ENCODE peak calls at places on chromosomes 1 and 21, in four cellular contexts. One of them, this sample, is unnamed.

GRCh38 chr21:16280731-16281130 is 550.9 kb downstream of the USP25 start:
- DNase-seq in anterior cingulate cortex: no peak
- DNase-seq in effector CD4-positive, alpha-beta T cell: no peak
- DNase-seq in stimulated activated CD4-positive, alpha-beta T cell treated with anti-CD3 and anti-CD28 coated beads, Interleukin-15, amount 100 ng/mL, for 48 hours: no peak
- DNase-seq in this sample: no peak

GRCh38 chr1:203197625-203198024 is 11.1 kb upstream of the CHI3L1 start:
- DNase-seq in anterior cingulate cortex: no peak
- DNase-seq in effector CD4-positive, alpha-beta T cell: no peak
- DNase-seq in stimulated activated CD4-positive, alpha-beta T cell treated with anti-CD3 and anti-CD28 coated beads, Interleukin-15, amount 100 ng/mL, for 48 hours: no peak
- DNase-seq in this sample: no peak

GRCh38 chr1:52677407-52677806 is 20.7 kb downstream of the COA7 start:
- DNase-seq in anterior cingulate cortex: no peak
- DNase-seq in effector CD4-positive, alpha-beta T cell: no peak
- DNase-seq in stimulated activated CD4-positive, alpha-beta T cell treated with anti-CD3 and anti-CD28 coated beads, Interleukin-15, amount 100 ng/mL, for 48 hours: no peak
- DNase-seq in this sample: no peak

GRCh38 chr1:34013958-34014737 is 150.3 kb downstream of the HMGB4 start:
- DNase-seq in anterior cingulate cortex: no peak
- DNase-seq in effector CD4-positive, alpha-beta T cell: no peak
- DNase-seq in stimulated activated CD4-positive, alpha-beta T cell treated with anti-CD3 and anti-CD28 coated beads, Interleukin-15, amount 100 ng/mL, for 48 hours: no peak
- DNase-seq in this sample: no peak

GRCh38 chr1:95497566-95497965 is 263.6 kb downstream of the RWDD3 start:
- DNase-seq in anterior cingulate cortex: no peak
- DNase-seq in effector CD4-positive, alpha-beta T cell: no peak
- DNase-seq in stimulated activated CD4-positive, alpha-beta T cell treated with anti-CD3 and anti-CD28 coated beads, Interleukin-15, amount 100 ng/mL, for 48 hours: no peak
- DNase-seq in this sample: no peak

GRCh38 chr1:40314721-40315238 is 2.3 kb downstream of the COL9A2 start:
- DNase-seq in anterior cingulate cortex: no peak
- DNase-seq in effector CD4-positive, alpha-beta T cell: no peak
- DNase-seq in stimulated activated CD4-positive, alpha-beta T cell treated with anti-CD3 and anti-CD28 coated beads, Interleukin-15, amount 100 ng/mL, for 48 hours: no peak
- DNase-seq in this sample: no peak

GRCh38 chr1:16175610-16176553 is 20.0 kb upstream of the EPHA2 start:
- DNase-seq in anterior cingulate cortex: peak; percentile 42
- DNase-seq in effector CD4-positive, alpha-beta T cell: no peak
- DNase-seq in stimulated activated CD4-positive, alpha-beta T cell treated with anti-CD3 and anti-CD28 coated beads, Interleukin-15, amount 100 ng/mL, for 48 hours: no peak
- DNase-seq in this sample: no peak

GRCh38 chr1:209490013-209490412 is 93.5 kb upstream of the CAMK1G start:
- DNase-seq in anterior cingulate cortex: no peak
- DNase-seq in effector CD4-positive, alpha-beta T cell: no peak
- DNase-seq in stimulated activated CD4-positive, alpha-beta T cell treated with anti-CD3 and anti-CD28 coated beads, Interleukin-15, amount 100 ng/mL, for 48 hours: no peak
- DNase-seq in this sample: no peak

GRCh38 chr1:235009561-235010306 is 118.9 kb downstream of the TOMM20 start:
- DNase-seq in anterior cingulate cortex: no peak
- DNase-seq in effector CD4-positive, alpha-beta T cell: no peak
- DNase-seq in stimulated activated CD4-positive, alpha-beta T cell treated with anti-CD3 and anti-CD28 coated beads, Interleukin-15, amount 100 ng/mL, for 48 hours: no peak
- DNase-seq in this sample: no peak

GRCh38 chr1:216600730-216601426 is 122.4 kb downstream of the ESRRG start:
- DNase-seq in anterior cingulate cortex: peak; percentile 66
- DNase-seq in effector CD4-positive, alpha-beta T cell: no peak
- DNase-seq in stimulated activated CD4-positive, alpha-beta T cell treated with anti-CD3 and anti-CD28 coated beads, Interleukin-15, amount 100 ng/mL, for 48 hours: no peak
- DNase-seq in this sample: no peak

GRCh38 chr1:219757890-219758289 is 145.0 kb upstream of the ZC3H11B start:
- DNase-seq in anterior cingulate cortex: no peak
- DNase-seq in effector CD4-positive, alpha-beta T cell: no peak
- DNase-seq in stimulated activated CD4-positive, alpha-beta T cell treated with anti-CD3 and anti-CD28 coated beads, Interleukin-15, amount 100 ng/mL, for 48 hours: no peak
- DNase-seq in this sample: no peak

GRCh38 chr1:33331444-33332356 is 10.8 kb upstream of the A3GALT2 start:
- DNase-seq in anterior cingulate cortex: no peak
- DNase-seq in effector CD4-positive, alpha-beta T cell: no peak
- DNase-seq in stimulated activated CD4-positive, alpha-beta T cell treated with anti-CD3 and anti-CD28 coated beads, Interleukin-15, amount 100 ng/mL, for 48 hours: no peak
- DNase-seq in this sample: no peak

GRCh38 chr1:174266476-174266875 is 107.2 kb downstream of the RABGAP1L start:
- DNase-seq in anterior cingulate cortex: no peak
- DNase-seq in effector CD4-positive, alpha-beta T cell: no peak
- DNase-seq in stimulated activated CD4-positive, alpha-beta T cell treated with anti-CD3 and anti-CD28 coated beads, Interleukin-15, amount 100 ng/mL, for 48 hours: no peak
- DNase-seq in this sample: no peak

GRCh38 chr1:150066838-150067183 is 765 bp upstream of the VPS45 start:
- DNase-seq in anterior cingulate cortex: peak; percentile 29
- DNase-seq in effector CD4-positive, alpha-beta T cell: peak; percentile 4
- DNase-seq in stimulated activated CD4-positive, alpha-beta T cell treated with anti-CD3 and anti-CD28 coated beads, Interleukin-15, amount 100 ng/mL, for 48 hours: peak; percentile 17
- DNase-seq in this sample: peak; percentile 22

GRCh38 chr21:46420241-46421190 is 38.2 kb upstream of the DIP2A start:
- DNase-seq in anterior cingulate cortex: no peak
- DNase-seq in effector CD4-positive, alpha-beta T cell: no peak
- DNase-seq in stimulated activated CD4-positive, alpha-beta T cell treated with anti-CD3 and anti-CD28 coated beads, Interleukin-15, amount 100 ng/mL, for 48 hours: no peak
- DNase-seq in this sample: no peak

GRCh38 chr1:22983944-22984343 is 11.3 kb upstream of the LACTBL1 start:
- DNase-seq in anterior cingulate cortex: no peak
- DNase-seq in effector CD4-positive, alpha-beta T cell: no peak
- DNase-seq in stimulated activated CD4-positive, alpha-beta T cell treated with anti-CD3 and anti-CD28 coated beads, Interleukin-15, amount 100 ng/mL, for 48 hours: no peak
- DNase-seq in this sample: no peak

GRCh38 chr1:245440933-245441332 is 286.1 kb downstream of the KIF26B start:
- DNase-seq in anterior cingulate cortex: no peak
- DNase-seq in effector CD4-positive, alpha-beta T cell: no peak
- DNase-seq in stimulated activated CD4-positive, alpha-beta T cell treated with anti-CD3 and anti-CD28 coated beads, Interleukin-15, amount 100 ng/mL, for 48 hours: no peak
- DNase-seq in this sample: no peak

GRCh38 chr1:223500560-223501425 is 107.6 kb downstream of the CCDC185 start:
- DNase-seq in anterior cingulate cortex: no peak
- DNase-seq in effector CD4-positive, alpha-beta T cell: no peak
- DNase-seq in stimulated activated CD4-positive, alpha-beta T cell treated with anti-CD3 and anti-CD28 coated beads, Interleukin-15, amount 100 ng/mL, for 48 hours: peak; percentile 26
- DNase-seq in this sample: no peak

GRCh38 chr1:25922633-25923567 is 16.7 kb upstream of the STMN1 start:
- DNase-seq in anterior cingulate cortex: peak; percentile 48
- DNase-seq in effector CD4-positive, alpha-beta T cell: peak; percentile 7
- DNase-seq in stimulated activated CD4-positive, alpha-beta T cell treated with anti-CD3 and anti-CD28 coated beads, Interleukin-15, amount 100 ng/mL, for 48 hours: no peak
- DNase-seq in this sample: peak; percentile 64

GRCh38 chr1:174982971-174983689 is 16.6 kb upstream of the CACYBP start:
- DNase-seq in anterior cingulate cortex: no peak
- DNase-seq in effector CD4-positive, alpha-beta T cell: peak; percentile 48
- DNase-seq in stimulated activated CD4-positive, alpha-beta T cell treated with anti-CD3 and anti-CD28 coated beads, Interleukin-15, amount 100 ng/mL, for 48 hours: no peak
- DNase-seq in this sample: peak; percentile 67

GRCh38 chr1:168513656-168514404 is 30.0 kb downstream of the XCL2 start:
- DNase-seq in anterior cingulate cortex: no peak
- DNase-seq in effector CD4-positive, alpha-beta T cell: no peak
- DNase-seq in stimulated activated CD4-positive, alpha-beta T cell treated with anti-CD3 and anti-CD28 coated beads, Interleukin-15, amount 100 ng/mL, for 48 hours: no peak
- DNase-seq in this sample: no peak

GRCh38 chr21:42636535-42636914 is 16.9 kb upstream of the PDE9A start:
- DNase-seq in anterior cingulate cortex: no peak
- DNase-seq in effector CD4-positive, alpha-beta T cell: no peak
- DNase-seq in stimulated activated CD4-positive, alpha-beta T cell treated with anti-CD3 and anti-CD28 coated beads, Interleukin-15, amount 100 ng/mL, for 48 hours: no peak
- DNase-seq in this sample: no peak

GRCh38 chr1:167489581-167490340 is 28.6 kb downstream of the CD247 start:
- DNase-seq in anterior cingulate cortex: no peak
- DNase-seq in effector CD4-positive, alpha-beta T cell: peak; percentile 56
- DNase-seq in stimulated activated CD4-positive, alpha-beta T cell treated with anti-CD3 and anti-CD28 coated beads, Interleukin-15, amount 100 ng/mL, for 48 hours: no peak
- DNase-seq in this sample: peak; percentile 82

GRCh38 chr21:46161800-46162592 is 6.6 kb upstream of the FTCD start:
- DNase-seq in anterior cingulate cortex: no peak
- DNase-seq in effector CD4-positive, alpha-beta T cell: no peak
- DNase-seq in stimulated activated CD4-positive, alpha-beta T cell treated with anti-CD3 and anti-CD28 coated beads, Interleukin-15, amount 100 ng/mL, for 48 hours: no peak
- DNase-seq in this sample: peak; percentile 16

GRCh38 chr1:119286587-119287181 is 81.9 kb upstream of the HAO2 start:
- DNase-seq in anterior cingulate cortex: no peak
- DNase-seq in effector CD4-positive, alpha-beta T cell: no peak
- DNase-seq in stimulated activated CD4-positive, alpha-beta T cell treated with anti-CD3 and anti-CD28 coated beads, Interleukin-15, amount 100 ng/mL, for 48 hours: peak; percentile 4
- DNase-seq in this sample: peak; percentile 9

GRCh38 chr1:2592672-2593071 is 6.1 kb downstream of the PRXL2B start:
- DNase-seq in anterior cingulate cortex: no peak
- DNase-seq in effector CD4-positive, alpha-beta T cell: no peak
- DNase-seq in stimulated activated CD4-positive, alpha-beta T cell treated with anti-CD3 and anti-CD28 coated beads, Interleukin-15, amount 100 ng/mL, for 48 hours: no peak
- DNase-seq in this sample: no peak

GRCh38 chr21:20882462-20883415 is 115.5 kb upstream of the NCAM2 start:
- DNase-seq in anterior cingulate cortex: peak; percentile 4
- DNase-seq in effector CD4-positive, alpha-beta T cell: no peak
- DNase-seq in stimulated activated CD4-positive, alpha-beta T cell treated with anti-CD3 and anti-CD28 coated beads, Interleukin-15, amount 100 ng/mL, for 48 hours: no peak
- DNase-seq in this sample: no peak

GRCh38 chr1:75276385-75276784 is 142.2 kb downstream of the LHX8 start:
- DNase-seq in anterior cingulate cortex: no peak
- DNase-seq in effector CD4-positive, alpha-beta T cell: no peak
- DNase-seq in stimulated activated CD4-positive, alpha-beta T cell treated with anti-CD3 and anti-CD28 coated beads, Interleukin-15, amount 100 ng/mL, for 48 hours: no peak
- DNase-seq in this sample: no peak